ENCODE peak calls at places on chromosome 5, in ten cellular contexts. K is spleen, C is GM12878, X is prostate gland, A is HepG2, J is HCT116, Z is upper lobe of left lung, T is transverse colon, B is endothelial cell of umbilical vein, E is breast epithelium. O is an unnamed sample.
A peak's percentile ranks its signal among the peaks of the same experiment; 100 is the strongest.

GRCh38 chr5:10301842-10302610 is 5.7 kb downstream of the CMBL start:
- DNase-seq in A (no peak), X (peak; percentile 91), J (no peak), Z (peak; percentile 87), B (no peak), C (no peak), T (peak; percentile 94), E (peak; percentile 93), K (peak; percentile 86), O (peak; percentile 97)

GRCh38 chr5:158958048-158958994 is 141.4 kb downstream of the EBF1 start:
- DNase-seq in T (no peak), C (peak; percentile 78), A (no peak), E (no peak), J (no peak), X (no peak), Z (no peak), K (no peak), B (no peak), O (no peak)

GRCh38 chr5:68528877-68529276 is 313.3 kb downstream of the PIK3R1 start:
- DNase-seq in A (no peak), C (no peak), T (no peak), X (no peak), J (no peak), Z (no peak), E (no peak), K (no peak), B (no peak), O (no peak)

GRCh38 chr5:60504342-60504741 is 195.6 kb downstream of the DEPDC1B start:
- DNase-seq in A (no peak), B (no peak), J (no peak), E (no peak), K (no peak), X (no peak), T (no peak), Z (no peak), C (peak; percentile 51), O (no peak)

GRCh38 chr5:56845904-56846479 is 30.6 kb downstream of the MAP3K1 start:
- DNase-seq in A (no peak), Z (no peak), E (no peak), C (no peak), B (no peak), T (no peak), J (no peak), K (no peak), X (no peak), O (no peak)

GRCh38 chr5:103258957-103259704 is 568 bp downstream of the MACIR start:
- DNase-seq in B (peak; percentile 66), Z (peak; percentile 94), T (peak; percentile 70), E (peak; percentile 59), X (peak; percentile 38), K (peak; percentile 94), J (no peak), A (peak; percentile 16), C (no peak), O (peak; percentile 64)

GRCh38 chr5:126508962-126509279 is 85.7 kb downstream of the GRAMD2B start:
- DNase-seq in K (no peak), A (no peak), E (no peak), X (no peak), C (no peak), T (peak; percentile 29), Z (no peak), B (peak; percentile 29), J (no peak), O (no peak)

GRCh38 chr5:3341446-3342240 is 254.0 kb upstream of the IRX1 start:
- DNase-seq in Z (no peak), J (no peak), A (no peak), C (no peak), K (peak; percentile 59), B (no peak), E (no peak), T (no peak), X (no peak), O (no peak)

GRCh38 chr5:140258873-140259272 is 44.0 kb downstream of the PFDN1 start:
- DNase-seq in Z (no peak), C (no peak), J (no peak), K (no peak), B (no peak), E (no peak), T (no peak), A (no peak), X (no peak), O (no peak)

GRCh38 chr5:140260089-140260656 is 42.7 kb downstream of the PFDN1 start:
- DNase-seq in X (no peak), T (no peak), K (no peak), J (no peak), Z (no peak), E (no peak), C (no peak), B (no peak), A (no peak), O (no peak)

GRCh38 chr5:140261403-140262171 is 41.3 kb downstream of the PFDN1 start:
- DNase-seq in K (no peak), B (peak; percentile 97), X (peak; percentile 87), C (no peak), A (peak; percentile 85), J (peak; percentile 79), T (peak; percentile 75), Z (no peak), E (no peak), O (peak; percentile 88)

GRCh38 chr5:140258016-140258415 is 44.9 kb downstream of the PFDN1 start:
- DNase-seq in J (no peak), Z (no peak), E (no peak), A (no peak), C (no peak), B (no peak), K (no peak), T (no peak), X (no peak), O (no peak)

DNA sequence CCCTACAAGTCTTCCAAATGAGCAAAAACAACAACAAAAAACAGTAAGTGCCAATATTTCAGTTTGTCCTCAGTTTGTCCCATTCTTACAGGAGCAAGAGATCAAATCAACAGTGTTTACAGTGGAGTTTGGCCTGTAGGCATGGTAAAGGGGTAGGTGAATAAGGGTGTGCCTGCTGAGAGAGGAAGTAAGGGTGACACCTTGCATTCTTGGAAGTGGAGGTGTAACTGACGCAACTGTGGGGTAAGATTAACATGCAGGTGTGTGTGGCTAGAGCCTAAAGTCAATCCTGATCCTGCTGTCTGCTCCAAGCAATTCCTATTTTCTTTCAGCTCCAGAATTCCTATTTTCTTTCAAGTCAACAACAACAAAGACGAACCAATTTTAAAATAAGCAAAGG is 43.4 kb downstream of the PFDN1 start:
- DNase-seq in K (no peak), C (no peak), T (peak; percentile 60), B (no peak), Z (no peak), E (no peak), A (no peak), J (peak; percentile 76), X (no peak), O (no peak)
- H3K4me1 ChIP-seq in K (no peaks in the 10 kb centered on the region), C (no peaks in the 10 kb centered on the region), T (peaks cover 56% of the 10 kb centered on the region), B (peaks cover 29% of the 10 kb centered on the region), Z (peaks cover 30% of the 10 kb centered on the region), E (no peaks in the 10 kb centered on the region), A (peaks cover 37% of the 10 kb centered on the region), J (peaks cover 27% of the 10 kb centered on the region), X (peaks cover 2% of the 10 kb centered on the region), O (peaks cover 29% of the 10 kb centered on the region)

DNA sequence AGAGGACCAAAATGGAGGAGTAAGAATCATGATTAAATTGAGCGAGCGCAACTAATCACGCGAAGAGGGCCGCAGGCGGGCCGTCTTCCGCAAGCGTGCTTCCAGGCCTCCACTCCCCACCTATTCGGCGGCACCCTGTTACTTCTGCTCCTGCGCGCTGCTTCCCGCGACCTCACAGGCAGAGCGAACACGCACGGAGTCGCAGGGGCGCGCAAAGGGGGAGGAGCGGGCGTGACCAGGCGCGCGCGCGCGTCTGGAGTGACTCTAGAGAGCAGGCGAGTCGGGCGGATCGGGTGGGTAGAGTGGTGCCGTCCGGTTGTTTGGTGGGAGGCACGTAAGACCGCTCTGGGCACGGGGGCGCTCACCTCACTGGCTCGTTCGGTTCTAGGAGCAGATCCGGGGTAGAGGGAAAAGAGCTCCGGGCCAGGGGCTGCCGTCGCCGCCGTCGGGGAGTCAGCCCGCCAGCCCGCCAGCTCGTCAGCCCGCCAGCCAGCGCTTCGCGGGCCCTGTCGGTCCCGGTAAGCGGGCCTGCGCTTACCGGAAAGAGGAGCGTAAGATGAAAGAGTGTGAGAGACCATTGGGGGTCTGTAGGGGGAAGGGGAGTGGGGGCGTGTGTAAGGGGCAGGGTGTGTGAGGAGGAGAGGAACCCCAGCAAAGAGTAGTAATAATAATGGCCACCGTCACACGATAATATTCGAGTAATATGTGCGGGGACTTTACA is at the start of gene CNOT8:
- DNase-seq in K (peak; percentile 100), X (peak; percentile 98), T (peak; percentile 99), B (peak; percentile 97), A (peak; percentile 94), E (peak; percentile 98), J (peak; percentile 94), C (peak; percentile 87), Z (peak; percentile 99), O (peak; percentile 99)
- TF ChIP-seq POLR2A in K (peak; percentile 25), X (peak; percentile 94), T (peak; percentile 97), B (peak; percentile 55), A (peak; percentile 83), E (peak; percentile 77), J (peak; percentile 86), C (peak; percentile 94), Z (peak; percentile 91), O (peak; percentile 92)

DNA sequence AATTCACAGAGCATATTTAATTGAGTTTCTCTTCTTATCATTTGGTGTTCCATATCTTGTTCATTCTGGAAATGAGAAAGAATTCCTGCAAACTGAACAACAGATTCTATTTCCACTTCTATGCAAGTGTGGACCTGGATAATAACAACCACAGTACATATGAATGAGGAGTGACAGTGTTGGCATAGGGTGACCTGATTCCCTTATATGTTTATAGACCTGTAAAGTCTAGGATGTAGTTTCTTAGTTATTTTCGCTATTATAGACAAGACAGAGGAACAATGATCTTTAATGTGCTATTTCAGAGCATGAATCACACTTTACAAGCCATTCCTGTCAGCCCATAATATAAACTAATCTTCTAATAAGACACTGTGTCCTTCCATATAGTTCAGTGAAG is 88.3 kb upstream of the FAM174A start:
- DNase-seq in K (no peak), T (no peak), X (no peak), J (no peak), B (no peak), A (no peak), E (no peak), Z (no peak), C (no peak), O (no peak)
- TF ChIP-seq POLR2AphosphoS5 in K (no peak), T (no peak), X (no peak), J (no peak), B (no peak), A (no peak), E (no peak), Z (no peak), C (no peak), O (no peak)

DNA sequence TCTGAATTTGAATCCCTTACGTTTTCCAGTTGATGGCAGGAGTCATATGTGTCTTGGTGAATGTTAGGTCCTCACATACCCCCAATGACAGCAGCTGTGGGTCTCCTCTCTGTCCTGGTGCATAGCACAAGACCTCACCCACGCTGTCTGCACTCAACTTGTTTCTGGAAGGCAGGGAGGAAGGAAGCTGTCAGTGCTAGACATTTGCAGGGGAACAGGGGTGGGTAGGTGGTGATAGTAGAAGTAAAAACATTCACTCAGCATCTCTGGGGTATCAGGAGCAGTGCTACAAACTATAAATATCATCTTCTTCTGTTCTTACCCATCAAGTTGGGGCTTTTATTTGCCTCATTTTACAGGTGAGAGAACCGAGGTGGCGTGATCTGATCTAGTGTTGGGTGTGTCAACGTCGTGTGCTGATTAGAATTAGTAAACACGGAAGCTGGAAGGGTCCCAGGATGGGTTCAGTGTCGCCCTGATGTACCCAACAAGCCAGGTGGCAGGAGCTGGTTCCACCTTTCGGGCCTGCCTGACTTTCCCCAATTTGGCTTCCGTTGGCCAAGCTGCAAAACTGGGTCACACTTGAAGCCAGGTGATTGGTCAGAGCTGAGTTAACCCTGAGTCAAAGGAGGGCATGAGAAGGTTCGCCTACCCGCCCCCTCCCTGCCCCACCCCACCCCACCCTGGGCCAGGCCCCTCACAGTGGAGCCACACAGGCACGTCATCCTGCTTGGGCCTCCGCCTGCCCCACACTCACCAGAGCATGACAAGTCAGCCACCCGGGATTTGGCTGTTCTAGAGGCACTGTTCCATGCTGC is 15.8 kb downstream of the ERGIC1 start:
- DNase-seq in T (peak; percentile 77), B (no peak), A (no peak), E (no peak), K (peak; percentile 83), X (peak; percentile 84), Z (no peak), J (no peak), C (peak; percentile 52), O (peak; percentile 86)
- H3K4me1 ChIP-seq in T (peaks cover 85% of the 10 kb centered on the region), B (peaks cover 13% of the 10 kb centered on the region), A (peaks cover 92% of the 10 kb centered on the region), E (peaks cover 2% of the 10 kb centered on the region), K (peaks cover 37% of the 10 kb centered on the region), X (peaks cover 21% of the 10 kb centered on the region), Z (peaks cover 69% of the 10 kb centered on the region), J (no peaks in the 10 kb centered on the region), C (peaks cover 22% of the 10 kb centered on the region), O (peaks cover 64% of the 10 kb centered on the region)

O was measured in stomach.